ENCODE peak calls at places on chromosomes 1 and 21, in five cellular contexts. One of them, this sample, is unnamed.

GRCh38 chr1:226643167-226643566 is 94.6 kb downstream of the STUM start:
- DNase-seq in GM23338: no peak
- DNase-seq in OCI-LY7: peak
- DNase-seq in DND-41: no peak
- DNase-seq in mesendoderm: peak
- DNase-seq in this sample: peak

GRCh38 chr21:36235058-36235582 is 78.5 kb downstream of the DOP1B start:
- DNase-seq in GM23338: no peak
- DNase-seq in OCI-LY7: no peak
- DNase-seq in DND-41: no peak
- DNase-seq in mesendoderm: peak
- DNase-seq in this sample: no peak

GRCh38 chr1:25245809-25246599 is 1.2 kb downstream of the RSRP1 start:
- DNase-seq in GM23338: peak
- DNase-seq in OCI-LY7: peak
- DNase-seq in DND-41: no peak
- DNase-seq in mesendoderm: peak
- DNase-seq in this sample: no peak

GRCh38 chr1:90924982-90925381 is 96.9 kb downstream of the ZNF644 start:
- DNase-seq in GM23338: peak
- DNase-seq in OCI-LY7: no peak
- DNase-seq in DND-41: no peak
- DNase-seq in mesendoderm: peak
- DNase-seq in this sample: no peak

GRCh38 chr1:9038881-9039760 is 12.9 kb upstream of the SLC2A7 start:
- DNase-seq in GM23338: peak
- DNase-seq in OCI-LY7: no peak
- DNase-seq in DND-41: no peak
- DNase-seq in mesendoderm: no peak
- DNase-seq in this sample: no peak

GRCh38 chr1:41618066-41618825 is 133.8 kb upstream of the EDN2 start:
- DNase-seq in GM23338: no peak
- DNase-seq in OCI-LY7: no peak
- DNase-seq in DND-41: no peak
- DNase-seq in mesendoderm: no peak
- DNase-seq in this sample: no peak

GRCh38 chr1:85577421-85578320 is 2.9 kb upstream of the CCN1 start:
- DNase-seq in GM23338: peak
- DNase-seq in OCI-LY7: no peak
- DNase-seq in DND-41: no peak
- DNase-seq in mesendoderm: peak
- DNase-seq in this sample: no peak

GRCh38 chr1:201608635-201609395 is 69.9 kb downstream of the NAV1 start:
- DNase-seq in GM23338: no peak
- DNase-seq in OCI-LY7: no peak
- DNase-seq in DND-41: no peak
- DNase-seq in mesendoderm: no peak
- DNase-seq in this sample: no peak

GRCh38 chr1:27643626-27644368 is 8.8 kb upstream of the FGR start:
- DNase-seq in GM23338: peak
- DNase-seq in OCI-LY7: peak
- DNase-seq in DND-41: peak
- DNase-seq in mesendoderm: peak
- DNase-seq in this sample: peak

GRCh38 chr21:42308914-42309752 is 6.1 kb downstream of the TFF3 start:
- DNase-seq in GM23338: no peak
- DNase-seq in OCI-LY7: no peak
- DNase-seq in DND-41: no peak
- DNase-seq in mesendoderm: peak
- DNase-seq in this sample: no peak

GRCh38 chr1:88655685-88656299 is 28.3 kb upstream of the PKN2 start:
- DNase-seq in GM23338: peak
- DNase-seq in OCI-LY7: peak
- DNase-seq in DND-41: no peak
- DNase-seq in mesendoderm: no peak
- DNase-seq in this sample: peak

GRCh38 chr1:20366766-20367602 is 76.3 kb downstream of the VWA5B1 start:
- DNase-seq in GM23338: peak
- DNase-seq in OCI-LY7: peak
- DNase-seq in DND-41: no peak
- DNase-seq in mesendoderm: peak
- DNase-seq in this sample: peak

GRCh38 chr1:166511754-166512153 is 327.5 kb upstream of the POGK start:
- DNase-seq in GM23338: no peak
- DNase-seq in OCI-LY7: no peak
- DNase-seq in DND-41: no peak
- DNase-seq in mesendoderm: no peak
- DNase-seq in this sample: no peak

GRCh38 chr1:156476501-156477298 is 23.9 kb downstream of the MEF2D start:
- DNase-seq in GM23338: peak
- DNase-seq in OCI-LY7: no peak
- DNase-seq in DND-41: no peak
- DNase-seq in mesendoderm: peak
- DNase-seq in this sample: no peak

GRCh38 chr1:110674337-110675059 is at the start of gene KCNA3:
- DNase-seq in GM23338: peak
- DNase-seq in OCI-LY7: peak
- DNase-seq in DND-41: peak
- DNase-seq in mesendoderm: peak
- DNase-seq in this sample: no peak

GRCh38 chr21:33712022-33712803 is 69.9 kb downstream of the ITSN1 start:
- DNase-seq in GM23338: peak
- DNase-seq in OCI-LY7: no peak
- DNase-seq in DND-41: no peak
- DNase-seq in mesendoderm: no peak
- DNase-seq in this sample: no peak

GRCh38 chr1:160474392-160475242 is 48.4 kb downstream of the SLAMF6 start:
- DNase-seq in GM23338: no peak
- DNase-seq in OCI-LY7: peak
- DNase-seq in DND-41: no peak
- DNase-seq in mesendoderm: no peak
- DNase-seq in this sample: peak

GRCh38 chr21:35172231-35172630 is 123.1 kb upstream of the RUNX1 start:
- DNase-seq in GM23338: no peak
- DNase-seq in OCI-LY7: peak
- DNase-seq in DND-41: peak
- DNase-seq in mesendoderm: no peak
- DNase-seq in this sample: no peak

GRCh38 chr1:101257500-101258325 is 20.9 kb downstream of the S1PR1 start:
- DNase-seq in GM23338: no peak
- DNase-seq in OCI-LY7: no peak
- DNase-seq in DND-41: peak
- DNase-seq in mesendoderm: no peak
- DNase-seq in this sample: no peak

GRCh38 chr1:72282690-72283203 is 408 bp upstream of the NEGR1 start:
- DNase-seq in GM23338: peak
- DNase-seq in OCI-LY7: no peak
- DNase-seq in DND-41: peak
- DNase-seq in mesendoderm: peak
- DNase-seq in this sample: peak

GRCh38 chr21:31425158-31425557 is 81.1 kb upstream of the TIAM1 start:
- DNase-seq in GM23338: peak
- DNase-seq in OCI-LY7: no peak
- DNase-seq in DND-41: no peak
- DNase-seq in mesendoderm: peak
- DNase-seq in this sample: no peak
- H3K27ac ChIP-seq in GM23338: no peak
- H3K27ac ChIP-seq in OCI-LY7: no peak
- H3K27ac ChIP-seq in DND-41: no peak
- H3K27ac ChIP-seq in mesendoderm: no peak
- H3K27ac ChIP-seq in this sample: no peak

DNA sequence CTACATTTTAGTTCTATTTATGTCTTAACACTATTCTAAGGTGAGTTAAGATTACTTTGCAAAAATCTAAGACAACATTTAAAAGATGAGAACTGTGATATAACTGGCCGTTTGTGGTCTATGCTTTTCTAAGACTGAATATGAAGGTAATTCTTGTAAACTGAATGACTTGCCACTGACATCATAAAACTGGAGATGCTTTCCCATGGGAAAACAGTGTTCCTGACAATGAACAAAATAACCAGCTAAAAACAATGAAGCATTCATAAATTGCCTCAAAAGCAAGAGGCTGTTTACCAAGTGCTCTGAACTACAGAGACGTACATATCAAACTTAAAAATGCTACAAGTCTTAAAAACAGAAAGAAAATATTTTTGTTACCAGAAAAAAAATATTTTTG is 54.7 kb downstream of the APP start:
- DNase-seq in GM23338: no peak
- DNase-seq in OCI-LY7: no peak
- DNase-seq in DND-41: no peak
- DNase-seq in mesendoderm: no peak
- DNase-seq in this sample: no peak
- H3K4me2 ChIP-seq in GM23338: peak
- H3K4me2 ChIP-seq in OCI-LY7: no peak
- H3K4me2 ChIP-seq in DND-41: no peak
- H3K4me2 ChIP-seq in mesendoderm: no peak
- H3K4me2 ChIP-seq in this sample: no peak

GRCh38 chr1:173529106-173529505 is 52.0 kb downstream of the PRDX6 start:
- DNase-seq in GM23338: peak
- DNase-seq in OCI-LY7: no peak
- DNase-seq in DND-41: no peak
- DNase-seq in mesendoderm: no peak
- DNase-seq in this sample: peak
- H3K27ac ChIP-seq in GM23338: no peak
- H3K27ac ChIP-seq in OCI-LY7: no peak
- H3K27ac ChIP-seq in DND-41: no peak
- H3K27ac ChIP-seq in mesendoderm: no peak
- H3K27ac ChIP-seq in this sample: no peak

GRCh38 chr1:173330149-173330951 is 123.2 kb upstream of the TNFSF4 start:
- DNase-seq in GM23338: no peak
- DNase-seq in OCI-LY7: peak
- DNase-seq in DND-41: no peak
- DNase-seq in mesendoderm: peak
- DNase-seq in this sample: no peak

GRCh38 chr1:173332026-173332425 is 124.9 kb upstream of the TNFSF4 start:
- DNase-seq in GM23338: no peak
- DNase-seq in OCI-LY7: no peak
- DNase-seq in DND-41: no peak
- DNase-seq in mesendoderm: no peak
- DNase-seq in this sample: no peak

GRCh38 chr1:173329747-173330146 is 122.6 kb upstream of the TNFSF4 start:
- DNase-seq in GM23338: no peak
- DNase-seq in OCI-LY7: no peak
- DNase-seq in DND-41: no peak
- DNase-seq in mesendoderm: no peak
- DNase-seq in this sample: no peak

GRCh38 chr1:173328961-173329360 is 121.8 kb upstream of the TNFSF4 start:
- DNase-seq in GM23338: no peak
- DNase-seq in OCI-LY7: no peak
- DNase-seq in DND-41: no peak
- DNase-seq in mesendoderm: no peak
- DNase-seq in this sample: no peak

DNA sequence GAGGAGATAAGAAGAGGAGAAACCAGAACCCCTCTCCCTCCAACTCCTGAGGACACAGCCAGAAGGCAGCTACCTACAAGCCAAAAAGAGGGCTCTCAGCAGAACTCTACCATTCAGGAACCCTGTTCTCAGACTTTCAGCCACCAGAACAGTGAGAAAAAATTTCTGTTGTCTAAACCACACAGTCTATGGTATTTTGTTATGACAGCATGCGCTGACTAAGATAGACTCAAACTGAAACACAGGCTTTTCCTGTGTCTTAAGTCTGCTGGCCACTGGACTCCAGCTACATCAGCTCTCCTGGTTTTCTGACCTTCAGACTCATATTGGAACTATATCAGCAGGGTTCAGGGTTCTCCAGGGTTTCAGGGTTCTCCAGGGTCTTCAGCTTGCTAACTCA is 126.5 kb upstream of the TNFSF4 start:
- DNase-seq in GM23338: no peak
- DNase-seq in OCI-LY7: no peak
- DNase-seq in DND-41: no peak
- DNase-seq in mesendoderm: no peak
- DNase-seq in this sample: no peak
- H3K4me2 ChIP-seq in GM23338: no peak
- H3K4me2 ChIP-seq in OCI-LY7: no peak
- H3K4me2 ChIP-seq in DND-41: no peak
- H3K4me2 ChIP-seq in mesendoderm: no peak
- H3K4me2 ChIP-seq in this sample: no peak

DNA sequence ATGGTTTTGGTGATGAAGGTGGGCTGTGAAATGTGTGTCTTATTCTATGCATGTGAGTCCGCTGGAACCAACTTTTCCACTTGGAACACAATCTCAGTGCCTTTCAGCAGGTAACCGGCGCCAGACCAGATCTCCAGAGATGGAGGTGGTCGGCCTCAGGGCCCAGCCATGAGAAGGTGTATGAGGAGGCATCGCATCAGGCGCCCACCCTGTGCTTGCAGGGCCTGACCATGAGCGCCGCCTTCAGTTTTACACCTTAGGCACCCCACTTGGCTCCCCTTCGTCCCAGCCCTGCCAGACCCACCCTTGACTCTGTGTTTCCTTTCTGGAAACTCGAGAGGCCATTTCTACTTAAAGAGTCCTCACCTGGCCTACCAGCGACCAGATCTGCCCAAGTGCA is 48.6 kb upstream of the ATF3 start:
- DNase-seq in GM23338: no peak
- DNase-seq in OCI-LY7: no peak
- DNase-seq in DND-41: no peak
- DNase-seq in mesendoderm: no peak
- DNase-seq in this sample: no peak
- H3K27ac ChIP-seq in GM23338: no peak
- H3K27ac ChIP-seq in OCI-LY7: no peak
- H3K27ac ChIP-seq in DND-41: no peak
- H3K27ac ChIP-seq in mesendoderm: no peak
- H3K27ac ChIP-seq in this sample: no peak

GRCh38 chr1:235078480-235078803 is 50.2 kb downstream of the TOMM20 start:
- DNase-seq in GM23338: no peak
- DNase-seq in OCI-LY7: no peak
- DNase-seq in DND-41: no peak
- DNase-seq in mesendoderm: no peak
- DNase-seq in this sample: no peak

GRCh38 chr1:235077163-235077540 is 51.5 kb downstream of the TOMM20 start:
- DNase-seq in GM23338: no peak
- DNase-seq in OCI-LY7: no peak
- DNase-seq in DND-41: no peak
- DNase-seq in mesendoderm: no peak
- DNase-seq in this sample: no peak

GRCh38 chr1:235077571-235078479 is 50.8 kb downstream of the TOMM20 start:
- DNase-seq in GM23338: no peak
- DNase-seq in OCI-LY7: no peak
- DNase-seq in DND-41: no peak
- DNase-seq in mesendoderm: no peak
- DNase-seq in this sample: no peak

GRCh38 chr1:235079443-235079967 is 49.1 kb downstream of the TOMM20 start:
- DNase-seq in GM23338: no peak
- DNase-seq in OCI-LY7: peak
- DNase-seq in DND-41: no peak
- DNase-seq in mesendoderm: peak
- DNase-seq in this sample: no peak

GRCh38 chr1:235078927-235079381 is 49.7 kb downstream of the TOMM20 start:
- DNase-seq in GM23338: no peak
- DNase-seq in OCI-LY7: no peak
- DNase-seq in DND-41: no peak
- DNase-seq in mesendoderm: no peak
- DNase-seq in this sample: no peak
- H3K4me2 ChIP-seq in GM23338: no peak
- H3K4me2 ChIP-seq in OCI-LY7: peak
- H3K4me2 ChIP-seq in DND-41: no peak
- H3K4me2 ChIP-seq in mesendoderm: no peak
- H3K4me2 ChIP-seq in this sample: no peak

GRCh38 chr1:170307426-170307825 is 161.7 kb downstream of the NTMT2 start:
- DNase-seq in GM23338: no peak
- DNase-seq in OCI-LY7: no peak
- DNase-seq in DND-41: no peak
- DNase-seq in mesendoderm: no peak
- DNase-seq in this sample: no peak
- H3K27ac ChIP-seq in GM23338: no peak
- H3K27ac ChIP-seq in OCI-LY7: no peak
- H3K27ac ChIP-seq in DND-41: no peak
- H3K27ac ChIP-seq in mesendoderm: no peak
- H3K27ac ChIP-seq in this sample: no peak